ENCODE peak calls at places on chromosomes 3 and 15, in four cellular contexts. Z is ovary, I is breast epithelium, V is cardiac muscle cell. J is an unnamed sample.

GRCh38 chr15:60526127-60526616 is 47.2 kb upstream of the ICE2 start:
- DNase-seq in V (no peak), Z (no peak), I (no peak), J (no peak)

GRCh38 chr3:102235679-102236078 is 199.1 kb upstream of the ZPLD1 start:
- DNase-seq in I (no peak), V (no peak), Z (no peak), J (peak)

GRCh38 chr3:10315101-10315500 is 5.8 kb downstream of the SEC13 start:
- DNase-seq in Z (no peak), V (no peak), I (no peak), J (no peak)

GRCh38 chr15:70892912-70893560 is 410 bp downstream of the LRRC49 start:
- DNase-seq in Z (peak), I (no peak), V (peak), J (peak)

GRCh38 chr3:188229177-188229576 is 75.2 kb downstream of the LPP start:
- DNase-seq in V (no peak), Z (no peak), I (no peak), J (no peak)

GRCh38 chr3:141370065-141370533 is 1.8 kb downstream of the ZBTB38 start:
- DNase-seq in Z (peak), V (peak), I (peak), J (peak)

GRCh38 chr3:167811071-167811470 is 75.5 kb downstream of the SERPINI1 start:
- DNase-seq in V (no peak), Z (no peak), I (no peak), J (no peak)

GRCh38 chr3:149655826-149656599 is 1.8 kb downstream of the WWTR1 start:
- DNase-seq in I (no peak), V (no peak), Z (no peak), J (no peak)

GRCh38 chr3:198081421-198081844 is 121.4 kb downstream of the LMLN start:
- DNase-seq in Z (no peak), I (no peak), V (no peak), J (no peak)

GRCh38 chr3:129064969-129065726 is 4.6 kb downstream of the GP9 start:
- DNase-seq in V (no peak), I (no peak), Z (peak), J (no peak)

GRCh38 chr3:44883999-44884431 is 9.6 kb downstream of the TGM4 start:
- DNase-seq in V (no peak), I (no peak), Z (no peak), J (peak)

GRCh38 chr15:91974321-91974720 is 120.8 kb downstream of the SLCO3A1 start:
- DNase-seq in Z (no peak), V (no peak), I (no peak), J (no peak)

GRCh38 chr3:171260430-171260829 is 199.8 kb downstream of the TNIK start:
- DNase-seq in I (no peak), Z (no peak), V (no peak), J (no peak)

GRCh38 chr3:99625643-99626414 is 12.6 kb upstream of the COL8A1 start:
- DNase-seq in Z (no peak), V (no peak), I (no peak), J (peak)

GRCh38 chr3:102129774-102130608 is 280.7 kb downstream of the NFKBIZ start:
- DNase-seq in V (no peak), I (peak), Z (no peak), J (peak)

GRCh38 chr3:106508331-106508893 is 639.6 kb upstream of the CBLB start:
- DNase-seq in I (no peak), Z (no peak), V (no peak), J (no peak)

GRCh38 chr3:64345351-64345750 is 120.1 kb upstream of the PRICKLE2 start:
- DNase-seq in V (no peak), Z (no peak), I (no peak), J (peak)

GRCh38 chr3:94299741-94300140 is 236.9 kb downstream of the NSUN3 start:
- DNase-seq in V (no peak), Z (no peak), I (no peak), J (no peak)

GRCh38 chr3:101687142-101687931 is 819 bp upstream of the RPL24 start:
- DNase-seq in V (no peak), Z (peak), I (peak), J (no peak)

GRCh38 chr3:155110021-155110420 is 29.9 kb downstream of the MME start:
- DNase-seq in V (no peak), Z (no peak), I (no peak), J (no peak)

GRCh38 chr3:48120223-48120622 is 68.0 kb downstream of the CDC25A start:
- DNase-seq in V (no peak), I (no peak), Z (no peak), J (no peak)

GRCh38 chr15:55685292-55685691 is 57.7 kb downstream of the PRTG start:
- DNase-seq in V (no peak), I (no peak), Z (no peak), J (no peak)

GRCh38 chr3:176521531-176522175 is 675.6 kb downstream of the TBL1XR1 start:
- DNase-seq in Z (no peak), I (no peak), V (no peak), J (peak)

GRCh38 chr3:61381745-61382392 is 130.6 kb upstream of the FHIT start:
- DNase-seq in I (no peak), V (peak), Z (no peak), J (peak)

GRCh38 chr3:64530434-64531049 is 157.3 kb downstream of the ADAMTS9 start:
- DNase-seq in I (peak), Z (peak), V (peak), J (peak)

GRCh38 chr3:64248247-64248646 is 23.0 kb upstream of the PRICKLE2 start:
- DNase-seq in V (no peak), I (no peak), Z (no peak), J (no peak)

GRCh38 chr15:67472957-67473356 is 48.0 kb upstream of the C15orf61 start:
- DNase-seq in Z (no peak), V (no peak), I (no peak), J (peak)

GRCh38 chr15:29208352-29208751 is 61.3 kb downstream of the NSMCE3 start:
- DNase-seq in Z (no peak), V (peak), I (no peak), J (no peak)

GRCh38 chr15:60218256-60218655 is 179.5 kb downstream of the ANXA2 start:
- DNase-seq in Z (no peak), I (no peak), V (no peak), J (no peak)

GRCh38 chr15:70100495-70101331 is 3.0 kb upstream of the TLE3 start:
- DNase-seq in Z (peak), I (peak), V (peak), J (peak)

GRCh38 chr3:7309707-7310106 is 448.8 kb downstream of the GRM7 start:
- DNase-seq in Z (peak), I (peak), V (no peak), J (peak)

GRCh38 chr3:7682822-7683229 is 818.8 kb upstream of the LMCD1 start:
- DNase-seq in I (peak), Z (no peak), V (no peak), J (peak)

GRCh38 chr3:193829781-193830180 is 236.8 kb downstream of the OPA1 start:
- DNase-seq in I (peak), Z (no peak), V (no peak), J (peak)

GRCh38 chr3:156149781-156150375 is 29.5 kb downstream of the KCNAB1 start:
- DNase-seq in V (peak), I (no peak), Z (no peak), J (no peak)

GRCh38 chr3:156148946-156149348 is 28.6 kb downstream of the KCNAB1 start:
- DNase-seq in V (no peak), I (no peak), Z (peak), J (peak)

GRCh38 chr3:156148345-156148945 is 28.1 kb downstream of the KCNAB1 start:
- DNase-seq in I (no peak), Z (peak), V (no peak), J (no peak)

GRCh38 chr3:156151824-156152428 is 31.5 kb downstream of the KCNAB1 start:
- DNase-seq in Z (peak), I (peak), V (peak), J (peak)

DNA sequence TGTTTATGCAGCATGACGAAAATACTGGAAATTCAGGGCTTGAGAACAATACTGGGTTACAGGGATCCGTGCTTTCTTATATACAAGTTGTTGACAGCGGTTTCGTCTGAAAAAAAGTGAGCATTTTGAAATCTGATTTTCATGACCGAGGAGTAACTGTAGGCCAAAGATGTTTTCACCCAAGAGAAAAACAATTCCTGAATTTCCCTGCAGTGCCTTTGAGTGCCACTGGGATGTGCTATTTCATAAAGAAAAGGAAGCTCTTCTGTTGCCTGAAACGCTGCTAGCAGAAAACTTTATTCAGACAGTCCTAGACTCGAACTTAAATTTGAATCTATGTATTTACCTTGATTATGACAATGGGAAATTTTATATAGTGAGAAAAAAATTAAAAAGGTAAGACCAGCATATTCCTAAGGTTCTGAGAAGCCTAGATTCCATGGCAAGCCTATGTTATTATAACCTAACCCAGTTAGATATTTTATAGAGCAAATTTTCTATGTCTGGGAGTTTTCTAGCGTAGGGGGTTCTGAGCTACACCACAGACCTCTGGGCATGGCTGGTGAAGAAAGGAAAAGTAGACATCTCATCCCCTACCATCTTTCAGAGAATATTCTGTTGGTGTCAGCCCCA is 30.2 kb downstream of the KCNAB1 start:
- DNase-seq in V (peak), I (peak), Z (peak), J (peak)
- H3K4me3 ChIP-seq in V (no peak), I (no peak), Z (no peak), J (no peak)

GRCh38 chr3:123357275-123357674 is 91.6 kb downstream of the ADCY5 start:
- DNase-seq in I (no peak), V (no peak), Z (no peak), J (no peak)

GRCh38 chr3:123365450-123366143 is 83.3 kb downstream of the ADCY5 start:
- DNase-seq in V (peak), Z (no peak), I (no peak), J (no peak)

GRCh38 chr3:123361019-123361418 is 87.9 kb downstream of the ADCY5 start:
- DNase-seq in V (no peak), Z (no peak), I (no peak), J (no peak)
- TF ChIP-seq CTCF in V (no peak), Z (no peak), I (no peak), J (peak)

GRCh38 chr3:174329321-174329720 is 529.8 kb upstream of the NAALADL2 start:
- DNase-seq in I (no peak), Z (no peak), V (no peak), J (peak)
- H3K4me3 ChIP-seq in I (no peak), Z (no peak), V (no peak), J (no peak)

GRCh38 chr3:148366743-148367410 is 330.8 kb upstream of the AGTR1 start:
- DNase-seq in Z (no peak), V (no peak), I (no peak), J (peak)
- TF ChIP-seq CTCF in Z (no peak), V (no peak), I (no peak), J (peak)

GRCh38 chr3:39149059-39149455 is 4.3 kb downstream of the CSRNP1 start:
- DNase-seq in I (no peak), V (no peak), Z (no peak), J (no peak)

GRCh38 chr3:39150170-39150802 is 3.1 kb downstream of the CSRNP1 start:
- DNase-seq in I (peak), Z (no peak), V (no peak), J (no peak)

GRCh38 chr3:39148116-39149058 is 5.0 kb downstream of the CSRNP1 start:
- DNase-seq in V (no peak), I (peak), Z (no peak), J (peak)

GRCh38 chr3:39150803-39151631 is 2.4 kb downstream of the CSRNP1 start:
- DNase-seq in I (peak), Z (peak), V (peak), J (peak)

DNA sequence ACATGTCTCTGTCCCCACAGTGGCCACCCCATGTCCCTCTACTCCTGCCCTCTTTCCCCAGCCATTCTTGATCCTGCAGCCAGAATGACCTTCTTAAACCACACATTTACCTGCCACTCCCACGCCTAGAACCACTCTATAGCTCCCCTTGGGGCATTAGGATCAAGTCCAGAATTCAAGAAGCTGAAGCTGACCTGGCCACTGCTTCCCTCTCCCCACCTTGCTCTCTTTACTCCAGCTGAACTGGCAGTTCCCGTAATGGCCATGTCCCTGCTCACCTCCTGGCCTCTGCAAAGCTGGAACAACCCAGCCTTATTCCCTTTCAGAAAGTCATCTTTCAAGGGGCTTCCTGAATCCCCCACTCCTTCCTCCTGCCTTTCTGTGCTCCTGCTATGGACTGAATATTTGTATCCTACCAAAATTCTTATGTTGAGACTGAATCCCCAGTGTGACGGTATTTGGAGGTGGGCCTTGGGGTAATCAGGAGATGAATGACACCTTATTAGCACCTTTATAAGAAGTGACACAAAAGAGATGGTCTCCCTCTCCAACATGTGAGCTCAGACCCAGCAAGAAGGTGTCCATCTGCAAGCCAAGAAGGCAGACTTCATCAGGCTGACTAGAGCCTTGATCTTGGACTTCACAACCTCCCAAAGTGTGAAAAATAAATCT is 3.8 kb downstream of the CSRNP1 start:
- DNase-seq in I (no peak), V (no peak), Z (no peak), J (no peak)
- H3K4me3 ChIP-seq in I (peak), V (no peak), Z (no peak), J (no peak)

DNA sequence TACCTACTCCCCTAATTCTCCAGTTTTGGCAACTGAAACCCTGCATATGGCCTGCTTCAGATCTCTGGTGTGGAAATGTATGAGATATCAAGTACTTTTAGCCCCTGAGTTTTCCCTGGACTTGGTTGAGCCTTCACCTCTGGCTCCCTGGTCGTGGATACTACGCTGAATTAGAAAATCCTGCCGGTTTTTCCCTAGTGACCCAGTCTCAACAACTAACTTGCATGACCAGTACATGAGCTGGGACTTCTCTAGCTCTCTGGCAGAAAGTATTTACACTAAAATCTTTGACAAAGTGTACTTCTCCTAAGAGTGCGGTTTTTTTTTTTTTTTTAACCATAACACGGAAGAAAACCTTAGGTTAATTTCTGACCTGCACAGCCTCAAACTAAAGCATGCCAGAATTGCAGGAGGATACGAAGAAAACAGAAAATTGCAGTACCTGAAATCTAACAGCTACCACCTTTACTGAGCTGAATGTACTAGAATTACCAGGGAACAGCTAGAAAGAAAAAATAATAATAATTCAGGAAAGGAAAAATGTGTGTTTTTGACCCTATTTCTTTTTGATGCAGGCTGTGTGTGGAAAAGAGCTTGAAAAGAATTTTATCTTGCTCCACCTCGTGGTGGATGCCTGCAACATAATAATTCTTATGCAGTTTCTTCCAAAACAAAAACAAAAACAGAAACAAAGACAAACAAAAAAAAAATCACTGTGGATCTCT is 165.6 kb downstream of the GMNC start:
- DNase-seq in I (no peak), Z (no peak), V (peak), J (peak)
- TF ChIP-seq CTCF in I (peak), Z (no peak), V (peak), J (peak)

GRCh38 chr3:146912233-146913015 is 307.3 kb upstream of the PLSCR5 start:
- DNase-seq in I (no peak), Z (no peak), V (no peak), J (peak)
- H3K4me3 ChIP-seq in I (no peak), Z (no peak), V (no peak), J (no peak)

DNA sequence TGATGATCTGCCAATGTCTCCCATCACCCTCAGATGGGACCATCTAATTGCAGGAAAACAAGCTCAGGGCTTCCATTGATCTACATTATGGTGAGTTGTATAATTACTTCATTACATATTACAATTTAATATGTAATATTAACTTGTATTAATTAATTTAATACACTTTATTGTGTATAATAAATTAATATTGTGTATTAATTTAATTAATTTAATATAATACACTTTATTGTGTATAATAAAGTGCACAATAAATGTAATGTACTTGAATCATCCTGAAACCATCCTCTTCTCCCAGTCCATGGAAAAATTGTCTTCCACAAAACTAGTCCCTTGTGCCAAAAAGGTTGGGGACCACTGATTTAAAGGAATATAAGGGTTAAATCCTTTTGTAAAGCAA is 123.4 kb downstream of the FBN1 start:
- DNase-seq in Z (no peak), I (no peak), V (no peak), J (no peak)
- TF ChIP-seq CTCF in Z (no peak), I (no peak), V (no peak), J (no peak)

J was measured in astrocyte of the spinal cord.